ENCODE peak calls at places on chromosomes 5 and 9, in five cellular contexts. O is upper lobe of left lung, K is HCT116, C is heart left ventricle, H is K562. J is an unnamed sample.

GRCh38 chr5:108054349-108054748 is 327.5 kb downstream of the FBXL17 start:
- ATAC-seq in O (no peak), K (no peak), C (no peak), H (no peak), J (no peak)

GRCh38 chr5:134714120-134714519 is 24.2 kb upstream of the CAMLG start:
- ATAC-seq in O (no peak), K (peak), C (no peak), H (no peak), J (no peak)

GRCh38 chr5:42360061-42360460 is 63.2 kb upstream of the GHR start:
- ATAC-seq in O (no peak), K (no peak), C (no peak), H (no peak), J (peak)

GRCh38 chr9:116842658-116843057 is 155.6 kb downstream of the TRIM32 start:
- ATAC-seq in O (no peak), K (peak), C (no peak), H (peak), J (no peak)

GRCh38 chr9:100474082-100474949 is 1.4 kb downstream of the TMEFF1 start:
- ATAC-seq in O (peak), K (no peak), C (peak), H (no peak), J (no peak)

GRCh38 chr9:96619491-96620154 is at the start of gene CDC14B:
- ATAC-seq in O (peak), K (peak), C (peak), H (peak), J (peak)

GRCh38 chr5:96896285-96896711 is 20.0 kb downstream of the ERAP2 start:
- ATAC-seq in O (no peak), K (no peak), C (no peak), H (no peak), J (no peak)

GRCh38 chr5:95739857-95740256 is 8.7 kb downstream of the RHOBTB3 start:
- ATAC-seq in O (no peak), K (no peak), C (no peak), H (no peak), J (no peak)

GRCh38 chr5:135978212-135978631 is 23.4 kb upstream of the LECT2 start:
- ATAC-seq in O (no peak), K (peak), C (no peak), H (peak), J (no peak)

GRCh38 chr9:93288891-93289883 is 105.2 kb downstream of the WNK2 start:
- ATAC-seq in O (peak), K (peak), C (peak), H (peak), J (no peak)

GRCh38 chr5:165459232-165459631 is 1953.8 kb downstream of the MAT2B start:
- ATAC-seq in O (no peak), K (no peak), C (no peak), H (no peak), J (no peak)

GRCh38 chr5:127446626-127447025 is 70.8 kb upstream of the PRRC1 start:
- ATAC-seq in O (no peak), K (no peak), C (no peak), H (no peak), J (no peak)

GRCh38 chr5:136225796-136226195 is 32.8 kb upstream of the SMIM32 start:
- ATAC-seq in O (no peak), K (no peak), C (no peak), H (no peak), J (no peak)

GRCh38 chr5:172733179-172733973 is 37.6 kb downstream of the DUSP1 start:
- ATAC-seq in O (peak), K (no peak), C (peak), H (peak), J (peak)
- TF ChIP-seq POLR2A in O (no peak), K (no peak), C (no peak), H (no peak), J (peak)

GRCh38 chr9:136945333-136946227 is 537 bp downstream of the C8G start:
- ATAC-seq in O (no peak), K (no peak), C (no peak), H (no peak), J (no peak)

GRCh38 chr9:136943291-136944093 is 1.0 kb downstream of the FBXW5 start:
- ATAC-seq in O (no peak), K (peak), C (peak), H (peak), J (no peak)

GRCh38 chr9:136944094-136944518 is 432 bp downstream of the FBXW5 start:
- ATAC-seq in O (no peak), K (peak), C (peak), H (peak), J (peak)

GRCh38 chr9:136946228-136946892 is 1.3 kb downstream of the C8G start:
- ATAC-seq in O (no peak), K (no peak), C (no peak), H (no peak), J (no peak)

GRCh38 chr9:136944519-136945332 is at the start of the genes C8G and FBXW5:
- ATAC-seq in O (peak), K (peak), C (peak), H (peak), J (peak)
- TF ChIP-seq POLR2A in O (no peak), K (peak), C (peak), H (peak), J (peak)

DNA sequence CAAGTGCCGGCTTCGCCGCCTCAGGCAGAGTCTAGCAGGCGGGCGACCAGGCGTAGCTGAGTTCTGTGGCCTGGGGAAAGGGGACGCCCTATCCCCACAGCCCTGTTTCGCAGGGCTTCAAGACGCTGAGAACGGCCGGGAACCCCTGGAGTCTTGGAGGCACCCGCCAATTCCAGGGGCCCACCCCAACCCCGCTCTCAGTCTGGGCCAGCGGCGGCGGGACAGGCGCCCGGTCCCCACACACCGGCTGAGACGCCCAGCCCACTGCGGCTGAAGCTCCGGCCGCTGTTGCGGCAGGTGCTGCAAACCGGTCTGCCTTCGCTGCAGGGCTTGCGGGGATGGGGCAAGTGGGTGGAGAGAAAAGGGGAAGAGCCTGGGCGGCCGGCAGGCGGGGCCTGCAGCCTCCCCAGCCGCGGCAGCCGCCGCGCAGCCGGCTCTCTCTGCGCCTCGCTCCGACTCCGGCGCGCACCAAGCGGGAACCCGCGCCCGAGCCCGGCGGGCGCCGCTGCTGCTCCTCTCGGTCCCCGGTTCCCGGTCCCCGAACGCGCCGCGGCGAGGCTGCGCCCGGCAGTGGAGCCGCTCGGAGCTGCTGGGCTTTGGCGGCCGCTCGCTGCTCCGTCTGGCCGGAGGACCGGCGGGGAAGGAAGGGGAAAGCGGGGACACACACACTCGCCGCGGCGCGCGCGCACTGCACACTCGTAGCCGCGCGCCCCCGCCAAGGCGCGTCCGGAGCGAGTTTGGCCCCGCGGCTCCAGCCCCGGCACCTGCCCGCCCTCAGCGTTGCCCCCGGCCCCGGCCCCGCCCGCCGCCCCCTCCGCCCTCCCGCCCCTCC is at the start of gene PIP5K1B:
- ATAC-seq in O (peak), K (no peak), C (peak), H (peak), J (peak)
- TF ChIP-seq POLR2A in O (no peak), K (no peak), C (no peak), H (peak), J (no peak)

GRCh38 chr5:170554566-170555267 is 50.9 kb downstream of the KCNIP1 start:
- ATAC-seq in O (no peak), K (no peak), C (peak), H (no peak), J (peak)
- TF ChIP-seq POLR2A in O (no peak), K (no peak), C (no peak), H (no peak), J (no peak)

GRCh38 chr5:177306674-177307543 is 3.3 kb downstream of the PRELID1 start:
- ATAC-seq in O (peak), K (no peak), C (no peak), H (no peak), J (no peak)

GRCh38 chr5:177309351-177310191 is 2.1 kb downstream of the MXD3 start:
- ATAC-seq in O (peak), K (peak), C (peak), H (peak), J (no peak)

GRCh38 chr5:177308740-177309139 is 3.0 kb downstream of the MXD3 start:
- ATAC-seq in O (no peak), K (no peak), C (no peak), H (no peak), J (no peak)

GRCh38 chr5:177310332-177310731 is 1.4 kb downstream of the MXD3 start:
- ATAC-seq in O (no peak), K (no peak), C (no peak), H (no peak), J (no peak)

GRCh38 chr5:177307544-177308363 is 3.9 kb downstream of the MXD3 start:
- ATAC-seq in O (no peak), K (no peak), C (no peak), H (no peak), J (no peak)
- TF ChIP-seq POLR2A in O (no peak), K (no peak), C (no peak), H (peak), J (no peak)

GRCh38 chr5:160207061-160207460 is 22.2 kb upstream of the FABP6 start:
- ATAC-seq in O (no peak), K (no peak), C (no peak), H (no peak), J (no peak)

GRCh38 chr5:160213537-160213936 is 15.8 kb upstream of the FABP6 start:
- ATAC-seq in O (peak), K (peak), C (peak), H (peak), J (no peak)

GRCh38 chr5:160211352-160211751 is 18.0 kb upstream of the FABP6 start:
- ATAC-seq in O (peak), K (no peak), C (peak), H (no peak), J (no peak)

GRCh38 chr5:160209917-160210316 is 19.4 kb upstream of the FABP6 start:
- ATAC-seq in O (no peak), K (peak), C (no peak), H (no peak), J (no peak)
- TF ChIP-seq POLR2A in O (no peak), K (no peak), C (no peak), H (no peak), J (no peak)

GRCh38 chr9:109967651-109968331 is 187.8 kb downstream of the PALM2AKAP2 start:
- ATAC-seq in O (no peak), K (no peak), C (no peak), H (no peak), J (no peak)
- TF ChIP-seq POLR2A in O (no peak), K (no peak), C (no peak), H (no peak), J (no peak)

GRCh38 chr9:35489313-35490154 is at the start of gene RUSC2:
- ATAC-seq in O (peak), K (peak), C (peak), H (peak), J (peak)
- TF ChIP-seq POLR2A in O (no peak), K (peak), C (no peak), H (peak), J (peak)

DNA sequence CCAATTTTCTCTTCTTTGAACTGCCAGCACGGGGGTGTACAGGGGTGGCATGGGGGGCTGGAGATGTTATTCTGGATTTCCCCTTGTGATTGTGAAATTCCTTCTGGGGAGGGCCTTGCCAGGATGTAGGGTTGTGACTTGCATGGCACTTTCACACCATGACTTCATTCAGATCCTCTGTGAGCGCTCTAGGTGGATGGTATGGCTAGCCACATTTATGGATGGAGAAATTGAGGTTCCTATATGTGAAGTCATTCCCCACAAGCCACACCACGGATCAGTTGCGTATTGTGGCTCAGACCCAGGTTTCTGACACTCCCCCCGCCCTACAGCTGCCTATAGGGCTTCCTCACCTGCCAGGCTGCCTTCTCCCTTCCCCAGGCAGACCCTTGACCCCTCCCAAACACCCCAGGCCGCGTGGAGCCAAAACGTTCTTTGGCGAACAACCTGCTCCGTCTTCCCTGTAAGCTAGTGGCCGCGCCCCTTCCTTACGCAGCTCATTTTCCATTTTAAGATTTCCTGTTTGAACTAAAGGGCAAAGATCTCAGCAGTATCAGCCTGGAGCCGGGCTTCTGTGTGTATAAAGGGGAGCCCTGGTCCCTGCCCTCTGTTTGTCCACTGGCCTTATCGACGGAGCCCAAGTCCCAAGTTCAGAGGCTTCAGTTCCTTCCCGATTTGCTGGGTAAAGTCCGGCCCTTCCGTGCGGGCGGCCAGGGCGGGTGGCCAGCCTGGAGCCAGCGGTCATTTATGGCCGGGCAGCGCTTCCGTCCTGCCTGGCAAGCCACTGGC is 97.8 kb upstream of the KLF4 start:
- ATAC-seq in O (peak), K (no peak), C (peak), H (no peak), J (peak)
- TF ChIP-seq POLR2A in O (no peak), K (no peak), C (no peak), H (no peak), J (no peak)